ENCODE peak calls at places on chromosome 13, in five cellular contexts. One of them, this sample, is unnamed.

GRCh38 chr13:45209229-45209628 is 8.4 kb upstream of the KCTD4 start:
- DNase-seq in activated CD4-positive, alpha-beta T cell treated with anti-CD3 and anti-CD28 coated beads for 24 hours: no peak
- DNase-seq in Jurkat, Clone E6-1: no peak
- DNase-seq in A172: no peak
- DNase-seq in A549: no peak
- DNase-seq in this sample: no peak

GRCh38 chr13:30792257-30793000 is 57.1 kb downstream of the ALOX5AP start:
- DNase-seq in Jurkat, Clone E6-1: no peak
- DNase-seq in A172: peak
- DNase-seq in activated CD4-positive, alpha-beta T cell treated with anti-CD3 and anti-CD28 coated beads for 24 hours: no peak
- DNase-seq in A549: peak
- DNase-seq in this sample: peak

GRCh38 chr13:77386880-77387606 is 60.1 kb upstream of the MYCBP2 start:
- DNase-seq in A172: peak
- DNase-seq in A549: no peak
- DNase-seq in Jurkat, Clone E6-1: no peak
- DNase-seq in activated CD4-positive, alpha-beta T cell treated with anti-CD3 and anti-CD28 coated beads for 24 hours: no peak
- DNase-seq in this sample: no peak

GRCh38 chr13:52652980-52653303 is 306 bp downstream of the SUGT1 start:
- DNase-seq in A549: peak
- DNase-seq in Jurkat, Clone E6-1: no peak
- DNase-seq in activated CD4-positive, alpha-beta T cell treated with anti-CD3 and anti-CD28 coated beads for 24 hours: peak
- DNase-seq in A172: no peak
- DNase-seq in this sample: no peak

GRCh38 chr13:32233062-32233461 is 82.1 kb downstream of the ZAR1L start:
- DNase-seq in A549: no peak
- DNase-seq in activated CD4-positive, alpha-beta T cell treated with anti-CD3 and anti-CD28 coated beads for 24 hours: no peak
- DNase-seq in A172: no peak
- DNase-seq in Jurkat, Clone E6-1: no peak
- DNase-seq in this sample: no peak

GRCh38 chr13:102839462-102839861 is 6.4 kb upstream of the ERCC5 start:
- DNase-seq in A549: no peak
- DNase-seq in Jurkat, Clone E6-1: no peak
- DNase-seq in A172: no peak
- DNase-seq in activated CD4-positive, alpha-beta T cell treated with anti-CD3 and anti-CD28 coated beads for 24 hours: no peak
- DNase-seq in this sample: no peak

GRCh38 chr13:23980160-23980551 is 82.9 kb upstream of the C1QTNF9B start:
- DNase-seq in A549: peak
- DNase-seq in activated CD4-positive, alpha-beta T cell treated with anti-CD3 and anti-CD28 coated beads for 24 hours: peak
- DNase-seq in A172: peak
- DNase-seq in Jurkat, Clone E6-1: peak
- DNase-seq in this sample: peak

GRCh38 chr13:37168922-37169321 is 63.5 kb upstream of the CSNK1A1L start:
- DNase-seq in A172: no peak
- DNase-seq in activated CD4-positive, alpha-beta T cell treated with anti-CD3 and anti-CD28 coated beads for 24 hours: no peak
- DNase-seq in Jurkat, Clone E6-1: no peak
- DNase-seq in A549: no peak
- DNase-seq in this sample: no peak

GRCh38 chr13:34654682-34655081 is 287.4 kb upstream of the NBEA start:
- DNase-seq in A172: no peak
- DNase-seq in activated CD4-positive, alpha-beta T cell treated with anti-CD3 and anti-CD28 coated beads for 24 hours: no peak
- DNase-seq in A549: no peak
- DNase-seq in Jurkat, Clone E6-1: no peak
- DNase-seq in this sample: no peak

GRCh38 chr13:26811636-26812035 is 51.0 kb upstream of the GPR12 start:
- DNase-seq in A172: no peak
- DNase-seq in A549: no peak
- DNase-seq in Jurkat, Clone E6-1: no peak
- DNase-seq in activated CD4-positive, alpha-beta T cell treated with anti-CD3 and anti-CD28 coated beads for 24 hours: no peak
- DNase-seq in this sample: no peak

GRCh38 chr13:39455534-39456175 is 147.3 kb downstream of the LHFPL6 start:
- DNase-seq in Jurkat, Clone E6-1: no peak
- DNase-seq in activated CD4-positive, alpha-beta T cell treated with anti-CD3 and anti-CD28 coated beads for 24 hours: no peak
- DNase-seq in A172: no peak
- DNase-seq in A549: no peak
- DNase-seq in this sample: no peak

GRCh38 chr13:76980075-76980718 is 11.7 kb upstream of the CLN5 start:
- DNase-seq in activated CD4-positive, alpha-beta T cell treated with anti-CD3 and anti-CD28 coated beads for 24 hours: peak
- DNase-seq in A549: peak
- DNase-seq in A172: no peak
- DNase-seq in Jurkat, Clone E6-1: peak
- DNase-seq in this sample: peak

GRCh38 chr13:83546476-83546875 is 335.8 kb downstream of the SLITRK1 start:
- DNase-seq in A172: no peak
- DNase-seq in activated CD4-positive, alpha-beta T cell treated with anti-CD3 and anti-CD28 coated beads for 24 hours: no peak
- DNase-seq in Jurkat, Clone E6-1: no peak
- DNase-seq in A549: no peak
- DNase-seq in this sample: no peak

GRCh38 chr13:33126909-33127607 is 110.8 kb downstream of the KL start:
- DNase-seq in A549: no peak
- DNase-seq in Jurkat, Clone E6-1: no peak
- DNase-seq in activated CD4-positive, alpha-beta T cell treated with anti-CD3 and anti-CD28 coated beads for 24 hours: no peak
- DNase-seq in A172: no peak
- DNase-seq in this sample: no peak

GRCh38 chr13:110412132-110412912 is 105.2 kb downstream of the COL4A2 start:
- DNase-seq in A172: peak
- DNase-seq in Jurkat, Clone E6-1: peak
- DNase-seq in A549: peak
- DNase-seq in activated CD4-positive, alpha-beta T cell treated with anti-CD3 and anti-CD28 coated beads for 24 hours: peak
- DNase-seq in this sample: peak